ENCODE peak calls at places on chromosomes 11 and 22, in four cellular contexts. U, F, R and O are unnamed samples.

GRCh38 chr22:24550028-24550901 is 4.7 kb downstream of the GUCD1 start:
- DNase-seq in U (no peak), R (peak; percentile 25), F (no peak), O (no peak)

GRCh38 chr11:60204922-60205321 is 22.0 kb upstream of the MS4A6A start:
- DNase-seq in R (no peak), F (no peak), U (no peak), O (no peak)

GRCh38 chr11:2672553-2673249 is 27.1 kb downstream of the KCNQ1OT1 start:
- DNase-seq in R (no peak), U (no peak), F (no peak), O (no peak)

GRCh38 chr11:95149659-95150294 is 60.1 kb downstream of the ENDOD1 start:
- DNase-seq in R (peak; percentile 35), F (no peak), U (no peak), O (peak; percentile 74)

GRCh38 chr11:13336246-13336873 is 58.8 kb downstream of the BMAL1 start:
- DNase-seq in F (no peak), U (no peak), R (peak; percentile 25), O (peak; percentile 44)

GRCh38 chr22:30890689-30891442 is 77.7 kb downstream of the MORC2 start:
- DNase-seq in F (peak; percentile 40), R (peak; percentile 16), U (peak; percentile 23), O (no peak)

GRCh38 chr11:120810251-120810650 is 213.7 kb upstream of the TBCEL start:
- DNase-seq in U (peak; percentile 5), R (no peak), F (no peak), O (no peak)

GRCh38 chr11:47121056-47121455 is 55.6 kb downstream of the ARFGAP2 start:
- DNase-seq in R (no peak), F (no peak), U (no peak), O (no peak)

GRCh38 chr11:57071829-57072228 is 83.1 kb downstream of the OR5AK2 start:
- DNase-seq in R (no peak), F (peak; percentile 74), U (no peak), O (no peak)

GRCh38 chr11:96237759-96238158 is 105.2 kb downstream of the MAML2 start:
- DNase-seq in U (no peak), R (no peak), F (no peak), O (no peak)

GRCh38 chr11:10373340-10373739 is 68.5 kb downstream of the ADM start:
- DNase-seq in R (no peak), U (no peak), F (peak; percentile 71), O (no peak)